ENCODE peak calls at places on chromosome 21, in eight cellular contexts. D is astrocyte of the spinal cord; Z is WTC11; C is CD4-positive, alpha-beta T cell; N is AG04450; E is breast epithelium; P is AG09319; H is endothelial cell. I is an unnamed sample.

GRCh38 chr21:29712818-29713217 is 227.0 kb downstream of the GRIK1 start:
- DNase-seq in D (no peak), Z (no peak), C (no peak), N (no peak), E (no peak), P (no peak), H (no peak), I (no peak)

GRCh38 chr21:42379425-42380215 is 13.3 kb upstream of the TFF1 start:
- DNase-seq in D (no peak), Z (no peak), C (no peak), N (no peak), E (peak), P (no peak), H (no peak), I (no peak)

GRCh38 chr21:32612075-32612998 is at the start of gene CFAP298:
- DNase-seq in D (peak), Z (peak), C (peak), N (peak), E (peak), P (peak), H (peak), I (peak)

GRCh38 chr21:24693779-24694178 is 913.5 kb downstream of the MRPL39 start:
- DNase-seq in D (peak), Z (no peak), C (no peak), N (no peak), E (no peak), P (no peak), H (no peak), I (no peak)

GRCh38 chr21:38181101-38181500 is 75.7 kb upstream of the KCNJ15 start:
- DNase-seq in D (peak), Z (no peak), C (no peak), N (no peak), E (no peak), P (no peak), H (no peak), I (no peak)

GRCh38 chr21:33289199-33289819 is 23.1 kb downstream of the IL10RB start:
- DNase-seq in D (peak), Z (no peak), C (no peak), N (no peak), E (no peak), P (no peak), H (peak), I (no peak)

GRCh38 chr21:26883768-26884167 is 38.6 kb upstream of the ADAMTS1 start:
- DNase-seq in D (no peak), Z (no peak), C (no peak), N (no peak), E (no peak), P (no peak), H (no peak), I (no peak)

GRCh38 chr21:35046223-35046690 is 2.8 kb downstream of the RUNX1 start:
- DNase-seq in D (no peak), Z (no peak), C (no peak), N (no peak), E (no peak), P (no peak), H (no peak), I (no peak)

GRCh38 chr21:37273911-37274690 is 7.0 kb upstream of the VPS26C start:
- DNase-seq in D (no peak), Z (no peak), C (no peak), N (no peak), E (no peak), P (no peak), H (no peak), I (no peak)

GRCh38 chr21:37862536-37862935 is 53.7 kb downstream of the KCNJ6 start:
- DNase-seq in D (peak), Z (no peak), C (no peak), N (no peak), E (no peak), P (no peak), H (peak), I (no peak)

GRCh38 chr21:45475797-45476570 is 66.3 kb downstream of the SLC19A1 start:
- DNase-seq in D (no peak), Z (no peak), C (no peak), N (no peak), E (no peak), P (no peak), H (no peak), I (no peak)

GRCh38 chr21:45440736-45441350 is 35.9 kb downstream of the COL18A1 start:
- DNase-seq in D (no peak), Z (no peak), C (no peak), N (no peak), E (no peak), P (no peak), H (no peak), I (no peak)

DNA sequence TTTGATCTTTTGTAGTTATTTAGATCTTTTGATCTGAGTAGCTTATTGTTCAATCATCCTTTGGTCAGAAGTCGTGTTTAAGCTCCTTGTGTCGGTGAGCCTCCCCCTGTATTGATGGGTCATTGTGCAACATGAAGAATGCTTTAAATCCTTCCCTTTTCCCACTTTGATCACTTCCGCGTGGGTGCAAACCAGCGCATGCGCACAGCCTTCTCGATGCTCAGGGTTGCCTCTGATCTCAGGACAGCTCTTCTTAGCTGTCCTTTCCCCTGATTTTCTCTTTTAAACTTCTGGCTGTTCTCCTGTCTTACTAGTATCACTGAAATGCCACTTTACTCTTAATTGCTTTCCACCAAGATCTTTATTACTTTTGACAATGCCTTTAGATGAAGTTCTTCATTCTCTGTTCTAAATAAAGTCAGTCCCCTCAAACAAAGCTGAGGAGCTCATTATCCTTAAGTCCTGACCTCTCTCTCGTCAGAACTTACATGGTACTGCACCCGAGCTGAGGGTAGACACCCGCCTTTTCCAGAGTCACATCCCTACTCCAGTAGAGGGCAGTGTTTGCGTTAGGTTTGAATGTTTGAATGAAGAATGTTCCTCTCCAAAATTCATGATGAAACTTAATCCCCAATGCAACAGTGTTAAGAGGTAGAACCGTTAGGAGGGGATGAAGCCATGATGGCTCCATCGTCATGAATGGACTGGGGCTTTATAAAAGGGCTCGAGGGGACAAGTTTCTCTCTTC is 547.9 kb upstream of the TMPRSS15 start:
- DNase-seq in D (peak), Z (peak), C (no peak), N (no peak), E (no peak), P (no peak), H (peak), I (no peak)
- TF ChIP-seq CTCF in D (peak), Z (peak), C (no peak), N (no peak), E (no peak), P (no peak), H (peak), I (no peak)

GRCh38 chr21:40615503-40616376 is 231.2 kb downstream of the DSCAM start:
- DNase-seq in D (no peak), Z (no peak), C (no peak), N (no peak), E (no peak), P (no peak), H (no peak), I (no peak)
- TF ChIP-seq CTCF in D (no peak), Z (no peak), C (no peak), N (no peak), E (no peak), P (no peak), H (no peak), I (no peak)

GRCh38 chr21:31264574-31264973 is 79.5 kb downstream of the TIAM1 start:
- DNase-seq in D (no peak), Z (no peak), C (no peak), N (no peak), E (no peak), P (no peak), H (no peak), I (no peak)
- TF ChIP-seq CTCF in D (no peak), Z (no peak), C (no peak), N (no peak), E (no peak), P (no peak), H (no peak), I (no peak)

DNA sequence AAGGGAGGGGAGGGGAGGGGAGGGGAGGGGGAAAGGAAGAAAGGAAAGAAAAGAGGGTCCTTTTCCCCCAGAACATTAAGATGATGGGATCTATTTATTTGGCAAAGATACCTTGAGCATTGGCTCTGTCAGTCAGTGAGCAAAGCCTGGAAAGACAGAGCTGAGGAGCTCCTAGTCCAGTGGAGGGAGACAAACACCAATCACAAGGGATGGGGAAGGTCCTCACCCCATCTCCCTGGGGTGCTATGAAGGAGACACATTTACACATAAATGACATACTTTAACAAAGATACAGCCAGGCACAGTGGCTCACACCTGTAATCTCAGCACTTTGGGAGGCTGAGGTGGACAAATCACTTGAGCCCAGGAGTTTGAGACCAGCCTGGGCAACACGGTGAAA is 154.9 kb upstream of the TIAM1 start:
- DNase-seq in D (no peak), Z (no peak), C (no peak), N (no peak), E (no peak), P (no peak), H (no peak), I (no peak)
- TF ChIP-seq CTCF in D (no peak), Z (no peak), C (no peak), N (no peak), E (no peak), P (no peak), H (no peak), I (no peak)

I was measured in CD14-positive monocyte.